ENCODE peak calls at places on chromosome 6, in seven cellular contexts. One of them, this sample, is unnamed. For H3K4me1, the result is how much of the 10 kb centered on the place peaks cover.

GRCh38 chr6:137775192-137775591 is 91.9 kb upstream of the TNFAIP3 start:
- DNase-seq in lower lobe of right lung: no peak
- DNase-seq in sigmoid colon: no peak
- DNase-seq in PC-3: no peak
- DNase-seq in right atrium auricular region: no peak
- DNase-seq in tibial artery: no peak
- DNase-seq in osteoblast: no peak
- DNase-seq in this sample: no peak

GRCh38 chr6:20584100-20584731 is 50.0 kb downstream of the CDKAL1 start:
- DNase-seq in lower lobe of right lung: no peak
- DNase-seq in sigmoid colon: no peak
- DNase-seq in PC-3: no peak
- DNase-seq in right atrium auricular region: no peak
- DNase-seq in tibial artery: no peak
- DNase-seq in osteoblast: peak
- DNase-seq in this sample: no peak

GRCh38 chr6:103522045-103522444 is 1337.7 kb downstream of the HACE1 start:
- DNase-seq in lower lobe of right lung: peak
- DNase-seq in sigmoid colon: no peak
- DNase-seq in PC-3: no peak
- DNase-seq in right atrium auricular region: no peak
- DNase-seq in tibial artery: no peak
- DNase-seq in osteoblast: no peak
- DNase-seq in this sample: no peak

GRCh38 chr6:143594647-143595046 is 83.1 kb upstream of the PHACTR2 start:
- DNase-seq in lower lobe of right lung: no peak
- DNase-seq in sigmoid colon: no peak
- DNase-seq in PC-3: no peak
- DNase-seq in right atrium auricular region: no peak
- DNase-seq in tibial artery: no peak
- DNase-seq in osteoblast: no peak
- DNase-seq in this sample: no peak

GRCh38 chr6:125415921-125416320 is 114.2 kb upstream of the HDDC2 start:
- DNase-seq in lower lobe of right lung: no peak
- DNase-seq in sigmoid colon: no peak
- DNase-seq in PC-3: peak
- DNase-seq in right atrium auricular region: no peak
- DNase-seq in tibial artery: no peak
- DNase-seq in osteoblast: no peak
- DNase-seq in this sample: no peak

GRCh38 chr6:39812853-39813533 is 20.8 kb downstream of the DAAM2 start:
- DNase-seq in lower lobe of right lung: no peak
- DNase-seq in sigmoid colon: no peak
- DNase-seq in PC-3: no peak
- DNase-seq in right atrium auricular region: no peak
- DNase-seq in tibial artery: no peak
- DNase-seq in osteoblast: no peak
- DNase-seq in this sample: no peak

GRCh38 chr6:4804095-4804494 is 27.9 kb downstream of the CDYL start:
- DNase-seq in lower lobe of right lung: no peak
- DNase-seq in sigmoid colon: no peak
- DNase-seq in PC-3: peak
- DNase-seq in right atrium auricular region: no peak
- DNase-seq in tibial artery: no peak
- DNase-seq in osteoblast: peak
- DNase-seq in this sample: no peak

GRCh38 chr6:135088818-135089809 is 34.5 kb upstream of the HBS1L start:
- DNase-seq in lower lobe of right lung: no peak
- DNase-seq in sigmoid colon: no peak
- DNase-seq in PC-3: peak
- DNase-seq in right atrium auricular region: no peak
- DNase-seq in tibial artery: no peak
- DNase-seq in osteoblast: no peak
- DNase-seq in this sample: no peak

GRCh38 chr6:40936810-40937209 is 102.2 kb downstream of the UNC5CL start:
- DNase-seq in lower lobe of right lung: no peak
- DNase-seq in sigmoid colon: no peak
- DNase-seq in PC-3: peak
- DNase-seq in right atrium auricular region: no peak
- DNase-seq in tibial artery: no peak
- DNase-seq in osteoblast: peak
- DNase-seq in this sample: peak

GRCh38 chr6:142542704-142543233 is 241.0 kb downstream of the ADGRG6 start:
- DNase-seq in lower lobe of right lung: no peak
- DNase-seq in sigmoid colon: peak
- DNase-seq in PC-3: peak
- DNase-seq in right atrium auricular region: peak
- DNase-seq in tibial artery: peak
- DNase-seq in osteoblast: no peak
- DNase-seq in this sample: no peak

GRCh38 chr6:141988954-141989705 is 143.6 kb upstream of the GJE1 start:
- DNase-seq in lower lobe of right lung: no peak
- DNase-seq in sigmoid colon: no peak
- DNase-seq in PC-3: peak
- DNase-seq in right atrium auricular region: no peak
- DNase-seq in tibial artery: no peak
- DNase-seq in osteoblast: peak
- DNase-seq in this sample: peak

GRCh38 chr6:68652117-68652536 is 17.0 kb downstream of the ADGRB3 start:
- DNase-seq in lower lobe of right lung: no peak
- DNase-seq in sigmoid colon: no peak
- DNase-seq in PC-3: no peak
- DNase-seq in right atrium auricular region: no peak
- DNase-seq in tibial artery: no peak
- DNase-seq in osteoblast: no peak
- DNase-seq in this sample: no peak

GRCh38 chr6:161639772-161640171 is 365.9 kb upstream of the AGPAT4 start:
- DNase-seq in lower lobe of right lung: no peak
- DNase-seq in sigmoid colon: no peak
- DNase-seq in PC-3: no peak
- DNase-seq in right atrium auricular region: no peak
- DNase-seq in tibial artery: no peak
- DNase-seq in osteoblast: no peak
- DNase-seq in this sample: no peak

GRCh38 chr6:160278311-160278710 is 19.7 kb upstream of the SLC22A2 start:
- DNase-seq in lower lobe of right lung: no peak
- DNase-seq in sigmoid colon: no peak
- DNase-seq in PC-3: no peak
- DNase-seq in right atrium auricular region: no peak
- DNase-seq in tibial artery: no peak
- DNase-seq in osteoblast: no peak
- DNase-seq in this sample: no peak

GRCh38 chr6:46378882-46379405 is 112.3 kb downstream of the RCAN2 start:
- DNase-seq in lower lobe of right lung: no peak
- DNase-seq in sigmoid colon: no peak
- DNase-seq in PC-3: no peak
- DNase-seq in right atrium auricular region: no peak
- DNase-seq in tibial artery: no peak
- DNase-seq in osteoblast: no peak
- DNase-seq in this sample: no peak

GRCh38 chr6:73107016-73107415 is 118.3 kb downstream of the KHDC1L start:
- DNase-seq in lower lobe of right lung: no peak
- DNase-seq in sigmoid colon: no peak
- DNase-seq in PC-3: no peak
- DNase-seq in right atrium auricular region: no peak
- DNase-seq in tibial artery: no peak
- DNase-seq in osteoblast: no peak
- DNase-seq in this sample: no peak

GRCh38 chr6:12841619-12842018 is 125.1 kb downstream of the PHACTR1 start:
- DNase-seq in lower lobe of right lung: no peak
- DNase-seq in sigmoid colon: no peak
- DNase-seq in PC-3: no peak
- DNase-seq in right atrium auricular region: no peak
- DNase-seq in tibial artery: no peak
- DNase-seq in osteoblast: no peak
- DNase-seq in this sample: no peak

GRCh38 chr6:110813813-110814487 is 1.3 kb downstream of the CDK19 start:
- DNase-seq in lower lobe of right lung: no peak
- DNase-seq in sigmoid colon: no peak
- DNase-seq in PC-3: peak
- DNase-seq in right atrium auricular region: no peak
- DNase-seq in tibial artery: no peak
- DNase-seq in osteoblast: no peak
- DNase-seq in this sample: no peak

GRCh38 chr6:11343963-11344714 is 111.7 kb upstream of the NEDD9 start:
- DNase-seq in lower lobe of right lung: no peak
- DNase-seq in sigmoid colon: no peak
- DNase-seq in PC-3: peak
- DNase-seq in right atrium auricular region: no peak
- DNase-seq in tibial artery: no peak
- DNase-seq in osteoblast: no peak
- DNase-seq in this sample: no peak

GRCh38 chr6:157557541-157557940 is 176.6 kb downstream of the ZDHHC14 start:
- DNase-seq in lower lobe of right lung: no peak
- DNase-seq in sigmoid colon: no peak
- DNase-seq in PC-3: no peak
- DNase-seq in right atrium auricular region: no peak
- DNase-seq in tibial artery: peak
- DNase-seq in osteoblast: no peak
- DNase-seq in this sample: no peak

GRCh38 chr6:157556671-157557430 is 175.9 kb downstream of the ZDHHC14 start:
- DNase-seq in lower lobe of right lung: no peak
- DNase-seq in sigmoid colon: no peak
- DNase-seq in PC-3: no peak
- DNase-seq in right atrium auricular region: no peak
- DNase-seq in tibial artery: peak
- DNase-seq in osteoblast: no peak
- DNase-seq in this sample: no peak

GRCh38 chr6:157558049-157558448 is 177.1 kb downstream of the ZDHHC14 start:
- DNase-seq in lower lobe of right lung: no peak
- DNase-seq in sigmoid colon: no peak
- DNase-seq in PC-3: no peak
- DNase-seq in right atrium auricular region: no peak
- DNase-seq in tibial artery: peak
- DNase-seq in osteoblast: no peak
- DNase-seq in this sample: no peak

GRCh38 chr6:157559201-157559756 is 178.3 kb downstream of the ZDHHC14 start:
- DNase-seq in lower lobe of right lung: no peak
- DNase-seq in sigmoid colon: no peak
- DNase-seq in PC-3: no peak
- DNase-seq in right atrium auricular region: no peak
- DNase-seq in tibial artery: peak
- DNase-seq in osteoblast: no peak
- DNase-seq in this sample: no peak

DNA sequence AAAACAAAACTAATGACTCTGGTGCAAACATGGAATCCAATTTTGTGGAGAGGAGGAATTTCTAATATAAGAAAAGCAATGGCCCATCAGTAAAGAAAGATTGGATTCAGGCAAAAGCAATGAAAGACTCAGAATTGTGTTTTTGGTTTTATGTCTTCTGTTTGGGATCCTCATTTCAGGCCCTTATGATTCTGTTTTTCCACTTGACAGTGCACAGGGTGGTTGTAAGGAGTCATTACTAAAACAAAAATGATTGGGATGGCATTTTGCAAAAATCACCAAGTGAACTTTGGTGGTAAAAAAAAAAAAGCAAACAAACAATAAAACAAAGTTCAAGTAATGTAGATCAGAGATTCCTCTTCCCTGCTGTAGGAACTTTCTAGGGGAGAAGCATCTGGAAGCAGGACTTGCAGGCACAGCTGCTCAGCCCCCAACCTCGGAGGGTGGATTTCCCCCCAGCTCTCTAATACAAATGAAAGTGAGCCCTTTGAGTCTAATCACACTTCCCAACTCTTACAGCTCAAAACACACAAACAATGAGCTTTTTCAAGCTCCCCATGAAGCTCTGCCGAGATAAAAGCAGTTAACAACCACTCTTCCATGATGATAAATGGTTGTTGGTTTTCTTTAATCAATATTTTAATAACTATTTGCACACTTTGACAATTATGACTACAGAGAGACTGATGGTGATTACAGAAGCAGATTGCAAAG is 177.7 kb downstream of the ZDHHC14 start:
- DNase-seq in lower lobe of right lung: no peak
- DNase-seq in sigmoid colon: no peak
- DNase-seq in PC-3: no peak
- DNase-seq in right atrium auricular region: no peak
- DNase-seq in tibial artery: no peak
- DNase-seq in osteoblast: no peak
- DNase-seq in this sample: no peak
- H3K27ac ChIP-seq in lower lobe of right lung: no peak
- H3K27ac ChIP-seq in sigmoid colon: no peak
- H3K27ac ChIP-seq in PC-3: no peak
- H3K27ac ChIP-seq in right atrium auricular region: no peak
- H3K27ac ChIP-seq in tibial artery: no peak
- H3K27ac ChIP-seq in osteoblast: no peak
- H3K27ac ChIP-seq in this sample: no peak

GRCh38 chr6:118665011-118665410 is 13.6 kb upstream of the CEP85L start:
- DNase-seq in lower lobe of right lung: no peak
- DNase-seq in sigmoid colon: no peak
- DNase-seq in PC-3: peak
- DNase-seq in right atrium auricular region: no peak
- DNase-seq in tibial artery: no peak
- DNase-seq in osteoblast: no peak
- DNase-seq in this sample: no peak
- H3K4me3 ChIP-seq in lower lobe of right lung: peak
- H3K4me3 ChIP-seq in sigmoid colon: no peak
- H3K4me3 ChIP-seq in PC-3: no peak
- H3K4me3 ChIP-seq in right atrium auricular region: no peak
- H3K4me3 ChIP-seq in tibial artery: no peak
- H3K4me3 ChIP-seq in osteoblast: peak
- H3K4me3 ChIP-seq in this sample: peak

GRCh38 chr6:139152892-139153271 is 18.0 kb downstream of the HECA start:
- DNase-seq in lower lobe of right lung: no peak
- DNase-seq in sigmoid colon: no peak
- DNase-seq in PC-3: no peak
- DNase-seq in right atrium auricular region: no peak
- DNase-seq in tibial artery: no peak
- DNase-seq in osteoblast: no peak
- DNase-seq in this sample: no peak
- H3K4me1 ChIP-seq in lower lobe of right lung: half or more
- H3K4me1 ChIP-seq in sigmoid colon: half or more
- H3K4me1 ChIP-seq in PC-3: under half
- H3K4me1 ChIP-seq in right atrium auricular region: under half
- H3K4me1 ChIP-seq in tibial artery: under half
- H3K4me1 ChIP-seq in osteoblast: under half
- H3K4me1 ChIP-seq in this sample: under half

DNA sequence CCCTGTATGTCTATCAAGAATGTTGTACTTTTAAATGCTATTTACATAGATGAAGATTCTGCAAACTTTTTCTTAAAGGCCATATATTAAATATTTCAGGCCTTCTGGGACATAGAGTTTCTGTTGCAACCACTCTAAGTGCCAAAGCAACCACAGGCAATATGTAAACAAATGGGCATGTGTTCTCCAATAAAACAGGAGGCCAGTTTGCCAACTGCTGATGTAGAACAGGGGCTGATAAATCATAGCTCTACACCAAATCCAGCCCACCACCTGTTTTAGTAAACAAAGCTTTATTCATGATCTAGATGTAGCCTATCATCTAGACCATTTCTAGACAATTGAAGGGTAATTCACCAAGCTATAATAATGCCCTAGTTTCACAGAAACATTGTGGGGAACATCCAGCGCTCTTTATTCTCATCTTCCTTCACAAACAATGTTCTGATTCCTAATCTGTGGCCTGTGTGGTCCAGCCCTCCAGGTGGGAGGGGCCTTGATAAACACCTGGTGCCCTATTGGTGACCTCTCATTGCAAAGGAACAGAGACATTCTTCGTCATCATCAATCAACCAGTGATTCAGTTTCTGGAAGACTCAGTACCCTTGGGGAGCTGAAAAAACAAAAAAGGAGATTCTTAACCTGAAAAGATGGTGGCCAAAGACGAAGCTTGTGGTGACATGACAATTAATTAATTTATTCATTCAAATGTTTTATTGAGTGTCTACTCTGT is 80.2 kb downstream of the PREP start:
- DNase-seq in lower lobe of right lung: no peak
- DNase-seq in sigmoid colon: no peak
- DNase-seq in PC-3: no peak
- DNase-seq in right atrium auricular region: no peak
- DNase-seq in tibial artery: no peak
- DNase-seq in osteoblast: no peak
- DNase-seq in this sample: no peak
- H3K27ac ChIP-seq in lower lobe of right lung: no peak
- H3K27ac ChIP-seq in sigmoid colon: no peak
- H3K27ac ChIP-seq in PC-3: no peak
- H3K27ac ChIP-seq in right atrium auricular region: no peak
- H3K27ac ChIP-seq in tibial artery: no peak
- H3K27ac ChIP-seq in osteoblast: no peak
- H3K27ac ChIP-seq in this sample: no peak

This sample was measured in SJSA1.